ENCODE peak calls at places on chromosomes 5 and 9, in four cellular contexts. E, U, Z and S are unnamed samples.

GRCh38 chr9:85859751-85860150 is 81.2 kb upstream of the NAA35 start:
- DNase-seq in U (no peak), Z (no peak), E (no peak), S (no peak)

GRCh38 chr9:19876569-19877316 is 87.9 kb upstream of the SLC24A2 start:
- DNase-seq in E (no peak), Z (no peak), U (no peak), S (no peak)

GRCh38 chr5:170144286-170145023 is 38.8 kb downstream of the FOXI1 start:
- DNase-seq in E (no peak), Z (no peak), U (no peak), S (no peak)

GRCh38 chr5:71533614-71534013 is 53.5 kb upstream of the MCCC2 start:
- DNase-seq in E (no peak), U (no peak), Z (no peak), S (no peak)

GRCh38 chr9:87644659-87645058 is 81.3 kb upstream of the CTSL start:
- DNase-seq in E (no peak), Z (no peak), U (no peak), S (no peak)

GRCh38 chr9:133160742-133161541 is 2.8 kb downstream of the GBGT1 start:
- DNase-seq in E (peak), Z (peak), U (no peak), S (peak)

GRCh38 chr9:79660615-79661014 is 88.8 kb downstream of the TLE4 start:
- DNase-seq in U (no peak), E (no peak), Z (no peak), S (no peak)

GRCh38 chr9:31519011-31519410 is 865.4 kb upstream of the ACO1 start:
- DNase-seq in Z (no peak), E (no peak), U (no peak), S (no peak)

GRCh38 chr9:104293877-104294276 is 199.8 kb downstream of the SMC2 start:
- DNase-seq in E (no peak), Z (no peak), U (no peak), S (no peak)

GRCh38 chr5:135373747-135374515 is 25.1 kb downstream of the MACROH2A1 start:
- DNase-seq in U (peak), Z (peak), E (peak), S (no peak)

GRCh38 chr5:69035665-69036064 is 58.1 kb upstream of the SLC30A5 start:
- DNase-seq in Z (no peak), E (no peak), U (no peak), S (no peak)

GRCh38 chr9:124284237-124284831 is 26.6 kb downstream of the NEK6 start:
- DNase-seq in U (peak), Z (no peak), E (no peak), S (peak)

GRCh38 chr9:124284940-124285441 is 27.2 kb downstream of the NEK6 start:
- DNase-seq in Z (no peak), E (no peak), U (no peak), S (no peak)

GRCh38 chr9:124283232-124283814 is 25.6 kb downstream of the NEK6 start:
- DNase-seq in U (no peak), E (no peak), Z (no peak), S (no peak)

GRCh38 chr9:124281934-124282351 is 24.2 kb downstream of the NEK6 start:
- DNase-seq in Z (no peak), U (no peak), E (no peak), S (peak)

DNA sequence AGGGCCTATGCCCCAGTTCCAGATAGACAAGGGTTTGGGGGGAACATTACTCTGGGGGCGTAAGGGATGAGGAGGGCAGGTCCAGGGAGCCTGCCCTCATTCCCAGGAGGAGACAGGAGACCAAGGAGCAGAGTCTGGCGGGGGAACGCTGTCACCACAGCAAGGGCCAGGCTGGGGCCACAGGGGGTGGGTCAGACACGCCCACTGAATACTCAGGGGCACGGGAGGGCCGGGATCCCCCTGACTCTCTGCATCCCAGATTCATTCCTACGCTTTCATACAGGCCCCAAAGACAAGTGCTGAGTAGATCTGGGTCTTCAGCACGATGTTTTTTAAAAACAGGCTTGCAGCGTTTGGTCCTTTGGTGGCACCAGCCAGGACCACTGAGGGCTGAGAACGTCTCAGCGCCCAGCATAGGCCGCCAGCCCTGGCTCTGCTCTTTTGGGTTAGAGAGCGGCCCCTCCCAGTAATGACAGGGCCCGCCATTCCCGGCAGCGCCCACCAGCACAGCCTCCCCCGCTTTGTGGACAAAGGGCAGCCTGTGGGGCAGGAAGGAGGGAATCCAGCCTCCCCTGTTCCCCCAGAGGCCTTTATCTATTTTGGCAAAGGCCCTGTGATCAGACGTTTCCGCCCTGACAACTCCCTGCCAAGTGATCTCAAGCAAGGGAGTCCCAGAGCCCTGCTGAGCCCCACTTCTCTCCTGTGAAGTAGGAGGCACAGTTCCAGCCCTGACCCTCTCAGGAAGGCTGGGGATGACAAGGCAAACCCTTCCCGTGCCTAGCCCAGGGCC is 24.9 kb downstream of the NEK6 start:
- DNase-seq in U (peak), Z (peak), E (no peak), S (peak)
- H3K27ac ChIP-seq in U (peak), Z (peak), E (no peak), S (peak)

DNA sequence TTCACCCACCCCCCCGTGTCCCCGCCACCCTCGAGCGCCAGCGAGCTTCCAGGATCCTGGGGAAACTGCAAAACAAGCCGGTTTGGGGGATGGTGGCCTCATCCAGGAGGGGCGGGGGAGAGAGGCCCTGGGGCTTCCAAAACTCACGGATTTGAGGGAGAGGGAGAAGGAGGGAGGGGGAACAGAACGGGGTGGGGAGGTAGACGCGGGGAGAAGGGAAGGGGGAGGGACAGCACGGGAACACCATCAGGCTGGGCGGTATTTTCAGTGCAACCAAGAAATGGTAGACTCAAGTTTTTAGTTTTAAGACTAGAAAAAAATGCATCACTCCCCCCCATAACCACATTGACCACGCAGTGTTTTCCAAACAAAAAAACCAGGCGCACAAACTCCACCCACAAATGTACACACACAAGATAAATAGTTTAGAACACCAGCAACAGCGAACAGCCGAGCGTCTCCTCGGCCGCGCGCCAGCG is 1.4 kb downstream of the NRARP start:
- DNase-seq in Z (no peak), U (peak), E (no peak), S (no peak)
- H3K4me3 ChIP-seq in Z (peak), U (peak), E (no peak), S (peak)

DNA sequence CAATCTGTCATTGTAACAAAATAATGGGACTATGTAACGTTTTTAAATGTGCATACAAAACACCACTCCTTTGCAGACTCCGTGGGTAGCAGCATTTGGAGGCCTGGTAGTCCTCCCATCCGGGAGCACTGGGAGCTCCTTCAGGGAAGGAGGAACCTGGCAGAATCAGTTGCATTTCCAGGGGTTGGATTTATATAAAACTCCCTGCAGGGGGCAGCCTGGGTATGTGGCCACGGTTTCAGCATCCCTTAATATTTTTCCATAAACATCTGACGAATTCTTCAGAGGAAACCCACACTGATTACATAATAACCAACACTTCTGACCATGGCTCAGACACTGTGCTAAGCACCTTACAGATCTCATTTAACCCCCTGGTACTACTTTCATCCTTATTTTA is 6.1 kb upstream of the AFAP1L1 start:
- DNase-seq in E (no peak), U (peak), Z (no peak), S (no peak)
- TF ChIP-seq CTCF in E (peak), U (peak), Z (peak), S (peak)

DNA sequence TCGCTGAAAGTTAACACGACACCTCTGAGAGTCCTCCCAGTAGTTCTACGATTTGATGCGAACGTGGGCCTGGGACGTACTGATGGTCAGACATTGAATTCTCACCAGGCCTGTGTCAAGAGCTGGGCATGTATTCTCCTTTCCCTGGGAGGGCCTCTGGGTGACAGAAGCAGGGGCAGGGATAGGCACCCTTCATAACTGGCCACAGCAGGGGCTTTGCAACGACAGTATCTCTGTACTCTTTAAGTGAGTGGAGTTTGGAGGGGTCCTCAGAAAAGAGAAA is 15.5 kb upstream of the COL5A1 start:
- DNase-seq in Z (no peak), U (no peak), E (no peak), S (peak)
- H3K27ac ChIP-seq in Z (no peak), U (no peak), E (no peak), S (no peak)

DNA sequence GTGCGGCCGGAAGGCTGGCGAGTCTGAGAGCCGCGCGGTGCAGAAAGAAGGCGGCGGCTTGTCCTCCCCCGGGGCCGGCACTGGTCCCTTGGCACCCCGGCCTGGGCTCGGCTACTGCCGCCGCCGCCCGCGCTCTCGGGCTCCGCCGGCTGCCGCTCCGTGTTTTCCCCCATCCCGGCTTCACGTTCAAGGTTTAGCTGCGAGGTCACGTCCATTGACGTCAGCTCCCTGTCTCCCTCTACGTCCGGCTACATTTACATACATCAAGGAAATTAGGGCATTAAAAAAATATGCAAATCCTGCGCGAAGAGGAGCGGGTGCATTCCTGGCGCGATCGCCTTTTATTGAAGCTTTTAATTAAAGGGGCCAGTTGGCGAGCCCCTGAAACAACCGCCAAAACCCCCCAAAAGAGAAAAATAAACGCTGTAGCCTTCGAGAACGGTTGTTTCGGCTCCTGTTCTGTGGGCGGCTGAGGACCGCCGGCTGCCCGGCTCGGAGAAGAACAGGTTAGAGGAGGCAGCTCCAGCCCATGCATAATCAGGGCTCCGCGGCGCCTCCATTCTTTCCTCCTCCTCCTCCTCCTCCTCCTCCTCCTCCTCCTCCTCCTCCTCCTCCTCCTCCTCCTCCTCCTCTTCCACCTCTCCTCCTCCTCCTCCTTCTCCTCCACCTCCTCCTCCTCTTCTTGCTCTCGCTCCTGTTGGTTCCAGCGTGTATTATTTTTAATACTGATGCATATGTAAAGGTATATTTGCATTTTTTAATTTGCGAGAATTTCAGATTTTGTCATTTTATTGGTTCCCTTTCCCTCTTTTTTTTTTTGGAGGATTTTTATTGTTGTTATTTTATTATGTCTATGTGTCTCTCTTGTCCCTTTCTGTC is 207.0 kb downstream of the MEF2C start:
- DNase-seq in U (no peak), E (no peak), Z (no peak), S (no peak)
- H3K4me3 ChIP-seq in U (peak), E (no peak), Z (peak), S (peak)

GRCh38 chr5:109694451-109694891 is 4.7 kb downstream of the MAN2A1 start:
- DNase-seq in E (no peak), U (no peak), Z (no peak), S (no peak)
- TF ChIP-seq CTCF in E (no peak), U (no peak), Z (no peak), S (no peak)

DNA sequence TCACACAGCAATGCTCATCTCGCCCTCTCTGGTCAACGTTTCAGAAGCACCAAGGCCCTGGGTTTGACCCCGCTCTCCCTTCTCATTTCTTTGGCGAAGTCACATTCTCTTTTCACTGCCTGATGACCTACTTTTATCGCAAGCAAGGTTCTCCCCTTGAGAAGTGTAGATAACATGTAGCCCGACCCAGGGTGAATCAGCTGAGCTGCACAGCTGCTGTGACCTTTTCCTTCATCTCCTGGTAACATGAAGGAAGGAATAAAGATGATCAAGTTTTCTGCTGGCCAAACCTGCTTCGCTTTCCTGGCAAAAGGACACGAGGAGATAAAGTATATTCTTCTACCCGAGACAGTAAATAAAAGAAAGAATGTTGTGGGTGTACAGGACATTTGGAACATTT is 155.2 kb upstream of the ZNF462 start:
- DNase-seq in Z (peak), U (no peak), E (no peak), S (no peak)
- H3K27ac ChIP-seq in Z (peak), U (no peak), E (no peak), S (no peak)

DNA sequence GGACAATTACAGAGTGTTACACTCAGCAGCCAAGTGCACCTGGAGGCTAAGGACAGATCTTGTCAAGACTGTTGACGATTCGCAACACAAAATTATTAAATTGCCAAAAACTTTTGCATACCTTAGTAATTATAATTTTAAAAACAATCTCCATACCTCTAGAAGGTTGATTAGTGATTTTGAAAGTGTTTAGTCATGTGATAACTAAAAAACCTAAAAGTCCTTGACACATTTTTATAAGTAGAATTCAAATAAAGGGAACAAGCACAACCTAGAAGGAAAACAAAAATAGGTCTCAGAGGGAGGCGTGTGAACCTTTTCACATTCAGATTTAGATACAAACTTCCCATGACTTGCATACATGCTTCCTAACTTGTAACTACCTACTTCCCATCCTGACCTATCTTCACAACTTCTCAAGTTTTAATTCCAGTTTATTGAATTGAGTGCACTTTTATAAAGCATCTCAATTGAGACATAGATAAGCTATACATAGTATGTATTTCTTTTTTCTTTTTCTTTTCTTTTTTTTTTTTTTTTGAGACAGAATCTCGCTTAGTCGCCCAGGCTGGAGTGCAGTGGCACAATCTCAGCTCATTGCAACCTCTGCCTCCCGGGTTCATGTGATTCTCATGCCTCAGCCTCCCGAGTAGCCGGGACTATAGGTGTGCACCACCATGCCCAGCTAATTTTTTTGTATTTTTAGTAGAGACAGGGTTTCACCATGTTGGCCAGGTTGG is 5.8 kb downstream of the ZNF367 start:
- DNase-seq in U (no peak), E (no peak), Z (no peak), S (no peak)
- H3K4me3 ChIP-seq in U (no peak), E (no peak), Z (no peak), S (no peak)